ENCODE peak calls at places on chromosomes 13 and 19, in seven cellular contexts. I is brain microvascular endothelial cell; G is activated gamma-delta T cell treated with anti-CD3 and anti-CD28 coated beads, Interleukin-2, amount 50 U/mL, for 16 hours; Z is cerebellum; O is Right ventricle myocardium superior; D is lower leg skin; J is activated T-helper 1 cell treated with anti-CD3 and anti-CD28 coated beads, Interleukin-2, amount 50 U/mL, for 16 hours. Q is an unnamed sample.

GRCh38 chr19:28324275-28325060 is 888.5 kb downstream of the UQCRFS1 start:
- DNase-seq in I (no peak), G (no peak), Z (no peak), O (no peak), D (peak), J (no peak), Q (no peak)

GRCh38 chr19:18999016-18999758 is 34.1 kb downstream of the SUGP2 start:
- DNase-seq in I (no peak), G (no peak), Z (no peak), O (peak), D (no peak), J (no peak), Q (no peak)

GRCh38 chr13:27177852-27178251 is 6.2 kb upstream of the USP12 start:
- DNase-seq in I (no peak), G (no peak), Z (no peak), O (no peak), D (no peak), J (no peak), Q (no peak)

GRCh38 chr19:8877854-8878705 is 45.9 kb downstream of the MBD3L1 start:
- DNase-seq in I (no peak), G (no peak), Z (no peak), O (no peak), D (no peak), J (no peak), Q (no peak)

GRCh38 chr13:27728271-27728670 is 64.0 kb upstream of the GSX1 start:
- DNase-seq in I (no peak), G (no peak), Z (peak), O (no peak), D (no peak), J (no peak), Q (peak)

GRCh38 chr19:33386361-33386858 is 12.9 kb downstream of the CEBPG start:
- DNase-seq in I (no peak), G (no peak), Z (no peak), O (no peak), D (peak), J (no peak), Q (no peak)

GRCh38 chr13:99566125-99567083 is 65.1 kb downstream of the TM9SF2 start:
- DNase-seq in I (no peak), G (no peak), Z (no peak), O (no peak), D (no peak), J (no peak), Q (no peak)

GRCh38 chr13:40666905-40667621 is 622 bp upstream of the FOXO1 start:
- DNase-seq in I (no peak), G (no peak), Z (no peak), O (peak), D (peak), J (no peak), Q (peak)

GRCh38 chr19:11177592-11177991 is 19.8 kb downstream of the KANK2 start:
- DNase-seq in I (no peak), G (no peak), Z (no peak), O (no peak), D (no peak), J (no peak), Q (no peak)

GRCh38 chr19:15187026-15188007 is 13.5 kb downstream of the NOTCH3 start:
- DNase-seq in I (no peak), G (no peak), Z (no peak), O (no peak), D (no peak), J (no peak), Q (no peak)

GRCh38 chr19:56112313-56112709 is 8.8 kb downstream of the ZNF787 start:
- DNase-seq in I (no peak), G (no peak), Z (no peak), O (no peak), D (no peak), J (no peak), Q (no peak)

Q was measured in neuronal stem cell.